ENCODE peak calls at places on chromosomes 16 and 17, in four cellular contexts. D is GM12878, F is HepG2, B is K562. Q is an unnamed sample.

GRCh38 chr17:74923538-74924249 is 379 bp upstream of the OTOP2 start:
- DNase-seq in D (no peak), B (peak; percentile 91), F (no peak), Q (no peak)

GRCh38 chr17:1766382-1767135 is 4.7 kb downstream of the SERPINF1 start:
- DNase-seq in D (no peak), B (no peak), F (no peak), Q (no peak)

GRCh38 chr17:75753514-75754377 is 11.2 kb downstream of the GALK1 start:
- DNase-seq in D (no peak), B (peak; percentile 92), F (peak; percentile 67), Q (no peak)

GRCh38 chr17:15494821-15495220 is 27.4 kb upstream of the CDRT4 start:
- DNase-seq in D (no peak), B (no peak), F (no peak), Q (no peak)

GRCh38 chr17:62052765-62053338 is 12.2 kb downstream of the MED13 start:
- DNase-seq in B (no peak), D (no peak), F (no peak), Q (no peak)

GRCh38 chr16:77759821-77760220 is 28.5 kb upstream of the VAT1L start:
- DNase-seq in B (no peak), D (no peak), F (no peak), Q (no peak)

GRCh38 chr16:23682181-23682580 is 3.5 kb downstream of the PLK1 start:
- DNase-seq in B (no peak), D (no peak), F (no peak), Q (no peak)

GRCh38 chr16:54879681-54880080 is 51.0 kb upstream of the IRX5 start:
- DNase-seq in F (no peak), B (no peak), D (no peak), Q (no peak)

GRCh38 chr17:36727577-36727976 is 126.2 kb downstream of the MRM1 start:
- DNase-seq in F (no peak), D (no peak), B (peak; percentile 50), Q (no peak)

GRCh38 chr17:62075308-62075815 is 10.3 kb upstream of the MED13 start:
- DNase-seq in F (no peak), D (no peak), B (no peak), Q (no peak)

GRCh38 chr16:7369181-7369580 is 36.5 kb downstream of the RBFOX1 start:
- DNase-seq in D (no peak), F (no peak), B (no peak), Q (no peak)

GRCh38 chr16:4315185-4316102 is at the start of gene GLIS2:
- DNase-seq in D (no peak), B (peak; percentile 87), F (no peak), Q (peak; percentile 28)

GRCh38 chr16:76661691-76662090 is 384.5 kb downstream of the CNTNAP4 start:
- DNase-seq in F (no peak), B (no peak), D (no peak), Q (no peak)

GRCh38 chr17:69179227-69179952 is 37.7 kb upstream of the ABCA6 start:
- DNase-seq in B (no peak), D (no peak), F (no peak), Q (no peak)

GRCh38 chr16:53745126-53745525 is 41.2 kb downstream of the FTO start:
- DNase-seq in B (no peak), D (no peak), F (no peak), Q (no peak)

GRCh38 chr16:24167129-24167528 is 89.0 kb upstream of the CACNG3 start:
- DNase-seq in F (no peak), B (no peak), D (no peak), Q (no peak)

GRCh38 chr16:49911430-49911829 is 55.5 kb upstream of the ZNF423 start:
- DNase-seq in B (no peak), D (no peak), F (no peak), Q (no peak)

GRCh38 chr16:2726923-2727322 is 6.9 kb upstream of the PRSS27 start:
- DNase-seq in D (no peak), B (no peak), F (no peak), Q (no peak)

DNA sequence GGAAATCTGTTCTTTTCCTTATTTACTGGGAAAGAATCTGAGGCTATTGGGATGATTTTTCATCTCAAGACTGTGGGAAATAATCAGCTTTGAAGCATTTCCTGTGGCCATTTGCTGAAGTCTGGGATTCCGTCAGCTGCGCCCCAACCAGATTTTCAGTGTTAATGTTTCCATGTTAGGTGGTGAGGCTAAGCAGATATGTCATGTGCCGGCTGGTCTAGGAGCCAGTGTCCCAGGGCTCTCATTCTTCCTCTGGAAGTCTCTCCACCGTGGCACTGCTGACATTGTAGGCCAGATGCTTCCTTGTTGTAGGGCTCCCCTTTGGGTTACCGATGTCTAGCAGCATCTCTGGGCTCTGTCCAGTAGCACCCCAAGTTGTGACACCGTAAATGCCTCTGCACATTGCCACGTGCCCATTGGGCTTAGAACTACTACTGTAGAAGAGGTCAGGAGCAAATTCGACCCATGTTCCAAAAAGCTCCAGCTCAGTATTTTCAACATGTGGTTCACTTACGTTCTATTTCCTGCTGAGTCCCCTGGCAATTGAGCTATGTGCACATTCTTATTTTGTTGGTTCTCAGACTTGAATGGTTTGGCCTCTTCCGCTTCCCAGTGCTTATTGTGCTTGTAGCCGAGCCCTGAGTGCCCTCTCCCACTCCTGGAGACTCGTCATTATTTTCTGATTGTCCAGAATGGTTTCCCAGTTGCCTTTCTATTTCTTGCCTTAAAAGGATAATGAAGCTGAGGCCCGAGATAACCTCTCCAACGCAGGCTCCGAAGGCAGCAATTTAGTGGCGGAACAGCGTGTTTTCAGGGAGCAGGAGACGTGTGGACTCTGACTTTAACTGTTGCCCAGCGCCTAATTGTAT is 82.2 kb downstream of the SPECC1 start:
- DNase-seq in D (no peak), B (no peak), F (no peak), Q (no peak)
- TF ChIP-seq REST in D (no peak), B (no peak), F (no peak), Q (no peak)

GRCh38 chr17:8384801-8385335 is 1.9 kb upstream of the RPL26 start:
- DNase-seq in D (no peak), F (no peak), B (no peak), Q (peak; percentile 54)
- TF ChIP-seq ZNF274 in D (no peak), F (no peak), B (no peak), Q (no peak)

DNA sequence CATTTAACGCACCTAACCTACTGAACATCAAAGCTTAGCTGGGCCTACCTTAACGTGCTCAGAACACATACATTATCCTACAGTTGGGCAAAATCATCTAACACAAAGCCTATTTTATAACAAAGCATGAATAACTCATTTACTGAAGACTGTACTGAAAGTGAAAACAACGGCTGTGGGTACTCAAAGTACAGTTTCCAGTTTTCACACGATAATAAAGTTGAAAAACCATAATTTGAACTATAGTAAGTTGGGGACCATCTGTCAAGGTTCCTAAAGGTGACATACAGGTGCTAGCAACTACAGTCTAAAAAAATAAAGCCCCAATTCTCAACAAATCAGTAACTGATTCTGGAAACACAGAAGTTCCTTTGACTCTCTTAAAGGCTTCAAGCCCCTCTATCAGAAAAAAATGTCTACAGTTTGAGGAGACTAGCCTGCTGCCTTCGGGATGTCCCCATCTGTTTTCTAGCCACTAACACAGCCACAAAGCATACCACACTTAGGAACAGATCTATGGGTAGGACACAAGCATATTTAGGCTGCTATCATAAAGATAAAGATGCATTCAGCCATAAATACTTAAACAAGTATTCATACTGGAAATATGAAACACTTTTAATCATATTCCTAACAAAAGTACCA is 71.3 kb downstream of the KANSL1 start:
- DNase-seq in D (peak; percentile 65), F (no peak), B (no peak), Q (no peak)
- TF ChIP-seq REST in D (no peak), F (no peak), B (no peak), Q (no peak)

GRCh38 chr17:58960068-58960467 is 146.6 kb downstream of the TRIM37 start:
- DNase-seq in F (peak; percentile 59), D (no peak), B (no peak), Q (peak; percentile 63)
- TF ChIP-seq ZNF274 in F (no peak), D (no peak), B (no peak), Q (no peak)

GRCh38 chr16:58211245-58211644 is 13.3 kb upstream of the CSNK2A2 start:
- DNase-seq in D (no peak), F (no peak), B (no peak), Q (no peak)

GRCh38 chr16:58201163-58201562 is 3.3 kb upstream of the CSNK2A2 start:
- DNase-seq in F (no peak), D (no peak), B (no peak), Q (no peak)

GRCh38 chr16:58200398-58200797 is 2.5 kb upstream of the CSNK2A2 start:
- DNase-seq in F (no peak), B (no peak), D (no peak), Q (no peak)

DNA sequence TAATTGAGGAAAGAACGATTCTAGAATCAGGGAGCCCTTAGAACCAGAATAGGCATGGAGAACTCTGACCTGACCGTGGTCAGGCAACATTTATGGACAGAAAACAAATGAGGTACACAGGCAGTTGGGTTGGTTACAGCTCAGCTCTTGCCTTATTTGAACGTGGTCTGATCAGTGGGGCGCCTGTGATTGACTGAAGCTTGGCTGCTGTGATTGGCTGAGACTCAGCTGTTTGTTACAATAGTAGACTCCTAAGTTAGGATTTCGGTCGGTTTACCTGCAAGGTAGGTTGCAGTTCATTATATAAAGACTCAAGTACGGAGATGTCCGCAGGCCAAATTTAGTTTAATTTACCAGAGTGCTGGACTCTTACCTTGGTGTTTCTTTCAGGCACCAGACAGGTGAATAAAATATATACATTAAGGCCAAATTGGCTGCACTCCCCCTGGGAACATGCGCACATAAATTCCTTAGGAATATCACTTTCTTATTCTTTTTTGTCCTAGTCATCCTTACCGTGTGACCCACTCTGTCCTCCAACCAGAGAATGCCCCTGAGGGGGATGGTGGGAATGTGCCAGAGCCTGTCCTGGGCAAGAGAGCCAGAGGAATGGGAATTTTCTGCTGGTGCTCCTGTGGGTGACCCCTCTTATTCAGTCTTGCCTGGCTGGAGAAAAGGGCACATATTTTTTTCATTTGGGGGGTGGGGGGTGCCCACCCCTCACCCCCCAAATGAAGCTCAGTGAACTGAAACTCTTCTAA is 7.5 kb upstream of the CSNK2A2 start:
- DNase-seq in B (no peak), D (no peak), F (no peak), Q (no peak)
- TF ChIP-seq REST in B (no peak), D (no peak), F (no peak), Q (no peak)

GRCh38 chr17:28204751-28205150 is 114.2 kb upstream of the TMEM97 start:
- DNase-seq in F (no peak), D (no peak), B (no peak), Q (no peak)
- TF ChIP-seq ZNF274 in F (no peak), D (no peak), B (no peak), Q (no peak)

GRCh38 chr17:42784361-42784760 is 4.0 kb downstream of the WNK4 start:
- DNase-seq in F (no peak), D (no peak), B (no peak), Q (no peak)

GRCh38 chr17:42784811-42785592 is 4.6 kb downstream of the WNK4 start:
- DNase-seq in F (no peak), B (no peak), D (no peak), Q (no peak)

GRCh38 chr17:42783778-42784138 is 3.3 kb downstream of the WNK4 start:
- DNase-seq in B (no peak), D (no peak), F (no peak), Q (no peak)

GRCh38 chr17:42783062-42783777 is 2.8 kb downstream of the WNK4 start:
- DNase-seq in B (no peak), D (no peak), F (no peak), Q (no peak)

GRCh38 chr17:42787266-42787665 is 6.9 kb downstream of the WNK4 start:
- DNase-seq in D (no peak), B (no peak), F (no peak), Q (no peak)
- TF ChIP-seq REST in D (no peak), B (no peak), F (no peak), Q (no peak)

Q was measured in HCT116.